ENCODE peak calls at places on chromosome 3, in ten cellular contexts. One of them, this sample, is unnamed.

GRCh38 chr3:119559441-119559963 is at the start of gene CD80:
- DNase-seq in transverse colon: peak
- DNase-seq in vagina: no peak
- DNase-seq in tibial nerve: peak
- DNase-seq in uterus: no peak
- DNase-seq in heart left ventricle: peak
- DNase-seq in H54: peak
- DNase-seq in stomach: peak
- DNase-seq in A549: peak
- DNase-seq in NB4: peak
- DNase-seq in this sample: peak

GRCh38 chr3:122055215-122055614 is at the start of gene CD86:
- DNase-seq in transverse colon: peak
- DNase-seq in vagina: no peak
- DNase-seq in tibial nerve: no peak
- DNase-seq in uterus: no peak
- DNase-seq in heart left ventricle: no peak
- DNase-seq in H54: no peak
- DNase-seq in stomach: no peak
- DNase-seq in A549: no peak
- DNase-seq in NB4: peak
- DNase-seq in this sample: no peak

GRCh38 chr3:104628185-104628789 is 738.4 kb upstream of the ALCAM start:
- DNase-seq in transverse colon: no peak
- DNase-seq in vagina: no peak
- DNase-seq in tibial nerve: no peak
- DNase-seq in uterus: no peak
- DNase-seq in heart left ventricle: no peak
- DNase-seq in H54: peak
- DNase-seq in stomach: no peak
- DNase-seq in A549: peak
- DNase-seq in NB4: peak
- DNase-seq in this sample: no peak

GRCh38 chr3:134342269-134342668 is 32.0 kb downstream of the AMOTL2 start:
- DNase-seq in transverse colon: no peak
- DNase-seq in vagina: no peak
- DNase-seq in tibial nerve: peak
- DNase-seq in uterus: no peak
- DNase-seq in heart left ventricle: no peak
- DNase-seq in H54: no peak
- DNase-seq in stomach: no peak
- DNase-seq in A549: no peak
- DNase-seq in NB4: no peak
- DNase-seq in this sample: peak

GRCh38 chr3:141804778-141805639 is 41.8 kb downstream of the GRK7 start:
- DNase-seq in transverse colon: no peak
- DNase-seq in vagina: no peak
- DNase-seq in tibial nerve: no peak
- DNase-seq in uterus: no peak
- DNase-seq in heart left ventricle: no peak
- DNase-seq in H54: no peak
- DNase-seq in stomach: no peak
- DNase-seq in A549: no peak
- DNase-seq in NB4: no peak
- DNase-seq in this sample: no peak

GRCh38 chr3:115325539-115325938 is 178.5 kb upstream of the ZBTB20 start:
- DNase-seq in transverse colon: no peak
- DNase-seq in vagina: no peak
- DNase-seq in tibial nerve: no peak
- DNase-seq in uterus: no peak
- DNase-seq in heart left ventricle: peak
- DNase-seq in H54: peak
- DNase-seq in stomach: no peak
- DNase-seq in A549: no peak
- DNase-seq in NB4: peak
- DNase-seq in this sample: no peak

GRCh38 chr3:107590786-107591185 is 68.0 kb downstream of the BBX start:
- DNase-seq in transverse colon: no peak
- DNase-seq in vagina: no peak
- DNase-seq in tibial nerve: no peak
- DNase-seq in uterus: no peak
- DNase-seq in heart left ventricle: no peak
- DNase-seq in H54: no peak
- DNase-seq in stomach: no peak
- DNase-seq in A549: no peak
- DNase-seq in NB4: no peak
- DNase-seq in this sample: no peak

GRCh38 chr3:48588230-48588629 is 6.9 kb downstream of the COL7A1 start:
- DNase-seq in transverse colon: no peak
- DNase-seq in vagina: no peak
- DNase-seq in tibial nerve: no peak
- DNase-seq in uterus: no peak
- DNase-seq in heart left ventricle: no peak
- DNase-seq in H54: no peak
- DNase-seq in stomach: no peak
- DNase-seq in A549: no peak
- DNase-seq in NB4: no peak
- DNase-seq in this sample: no peak

GRCh38 chr3:52394751-52395502 is 50.0 kb downstream of the SEMA3G start:
- DNase-seq in transverse colon: no peak
- DNase-seq in vagina: no peak
- DNase-seq in tibial nerve: no peak
- DNase-seq in uterus: no peak
- DNase-seq in heart left ventricle: no peak
- DNase-seq in H54: no peak
- DNase-seq in stomach: no peak
- DNase-seq in A549: no peak
- DNase-seq in NB4: no peak
- DNase-seq in this sample: peak

GRCh38 chr3:138404121-138404520 is 30.3 kb upstream of the ESYT3 start:
- DNase-seq in transverse colon: no peak
- DNase-seq in vagina: no peak
- DNase-seq in tibial nerve: no peak
- DNase-seq in uterus: no peak
- DNase-seq in heart left ventricle: no peak
- DNase-seq in H54: no peak
- DNase-seq in stomach: no peak
- DNase-seq in A549: no peak
- DNase-seq in NB4: no peak
- DNase-seq in this sample: no peak

GRCh38 chr3:117168896-117169295 is 459.3 kb downstream of the TUSC7 start:
- DNase-seq in transverse colon: no peak
- DNase-seq in vagina: no peak
- DNase-seq in tibial nerve: no peak
- DNase-seq in uterus: no peak
- DNase-seq in heart left ventricle: no peak
- DNase-seq in H54: no peak
- DNase-seq in stomach: no peak
- DNase-seq in A549: no peak
- DNase-seq in NB4: no peak
- DNase-seq in this sample: no peak

GRCh38 chr3:198107840-198108734 is 148.1 kb downstream of the LMLN start:
- DNase-seq in transverse colon: no peak
- DNase-seq in vagina: no peak
- DNase-seq in tibial nerve: no peak
- DNase-seq in uterus: no peak
- DNase-seq in heart left ventricle: no peak
- DNase-seq in H54: peak
- DNase-seq in stomach: no peak
- DNase-seq in A549: no peak
- DNase-seq in NB4: peak
- DNase-seq in this sample: no peak

GRCh38 chr3:33639889-33640288 is 78.2 kb downstream of the CLASP2 start:
- DNase-seq in transverse colon: no peak
- DNase-seq in vagina: no peak
- DNase-seq in tibial nerve: no peak
- DNase-seq in uterus: no peak
- DNase-seq in heart left ventricle: no peak
- DNase-seq in H54: no peak
- DNase-seq in stomach: no peak
- DNase-seq in A549: no peak
- DNase-seq in NB4: no peak
- DNase-seq in this sample: no peak

GRCh38 chr3:141081141-141081795 is 30.1 kb downstream of the SPSB4 start:
- DNase-seq in transverse colon: no peak
- DNase-seq in vagina: no peak
- DNase-seq in tibial nerve: no peak
- DNase-seq in uterus: no peak
- DNase-seq in heart left ventricle: no peak
- DNase-seq in H54: no peak
- DNase-seq in stomach: no peak
- DNase-seq in A549: no peak
- DNase-seq in NB4: no peak
- DNase-seq in this sample: peak

GRCh38 chr3:139491027-139491700 is 14.8 kb upstream of the RBP2 start:
- DNase-seq in transverse colon: no peak
- DNase-seq in vagina: no peak
- DNase-seq in tibial nerve: no peak
- DNase-seq in uterus: no peak
- DNase-seq in heart left ventricle: peak
- DNase-seq in H54: no peak
- DNase-seq in stomach: no peak
- DNase-seq in A549: no peak
- DNase-seq in NB4: no peak
- DNase-seq in this sample: no peak

GRCh38 chr3:4734454-4734853 is 241.3 kb downstream of the ITPR1 start:
- DNase-seq in transverse colon: no peak
- DNase-seq in vagina: no peak
- DNase-seq in tibial nerve: no peak
- DNase-seq in uterus: no peak
- DNase-seq in heart left ventricle: no peak
- DNase-seq in H54: no peak
- DNase-seq in stomach: no peak
- DNase-seq in A549: no peak
- DNase-seq in NB4: no peak
- DNase-seq in this sample: no peak

GRCh38 chr3:171797265-171797679 is 13.0 kb downstream of the PLD1 start:
- DNase-seq in transverse colon: no peak
- DNase-seq in vagina: no peak
- DNase-seq in tibial nerve: no peak
- DNase-seq in uterus: no peak
- DNase-seq in heart left ventricle: no peak
- DNase-seq in H54: no peak
- DNase-seq in stomach: no peak
- DNase-seq in A549: no peak
- DNase-seq in NB4: peak
- DNase-seq in this sample: no peak

GRCh38 chr3:121958801-121959200 is 63.2 kb downstream of the ILDR1 start:
- DNase-seq in transverse colon: no peak
- DNase-seq in vagina: no peak
- DNase-seq in tibial nerve: no peak
- DNase-seq in uterus: no peak
- DNase-seq in heart left ventricle: no peak
- DNase-seq in H54: no peak
- DNase-seq in stomach: no peak
- DNase-seq in A549: no peak
- DNase-seq in NB4: no peak
- DNase-seq in this sample: no peak

GRCh38 chr3:64215084-64215483 is 10.2 kb downstream of the PRICKLE2 start:
- DNase-seq in transverse colon: no peak
- DNase-seq in vagina: no peak
- DNase-seq in tibial nerve: no peak
- DNase-seq in uterus: no peak
- DNase-seq in heart left ventricle: no peak
- DNase-seq in H54: no peak
- DNase-seq in stomach: no peak
- DNase-seq in A549: no peak
- DNase-seq in NB4: no peak
- DNase-seq in this sample: no peak
- TF ChIP-seq POLR2A in transverse colon: no peak
- TF ChIP-seq POLR2A in vagina: no peak
- TF ChIP-seq POLR2A in tibial nerve: no peak
- TF ChIP-seq POLR2A in uterus: no peak
- TF ChIP-seq POLR2A in heart left ventricle: no peak
- TF ChIP-seq POLR2A in H54: no peak
- TF ChIP-seq POLR2A in stomach: no peak
- TF ChIP-seq POLR2A in A549: no peak
- TF ChIP-seq POLR2A in NB4: no peak
- TF ChIP-seq POLR2A in this sample: no peak

GRCh38 chr3:178084938-178085816 is 451.1 kb upstream of the KCNMB2 start:
- DNase-seq in transverse colon: peak
- DNase-seq in vagina: no peak
- DNase-seq in tibial nerve: peak
- DNase-seq in uterus: peak
- DNase-seq in heart left ventricle: peak
- DNase-seq in H54: no peak
- DNase-seq in stomach: peak
- DNase-seq in A549: no peak
- DNase-seq in NB4: no peak
- DNase-seq in this sample: no peak
- TF ChIP-seq POLR2A in transverse colon: no peak
- TF ChIP-seq POLR2A in vagina: no peak
- TF ChIP-seq POLR2A in tibial nerve: no peak
- TF ChIP-seq POLR2A in uterus: no peak
- TF ChIP-seq POLR2A in heart left ventricle: no peak
- TF ChIP-seq POLR2A in H54: no peak
- TF ChIP-seq POLR2A in stomach: no peak
- TF ChIP-seq POLR2A in A549: no peak
- TF ChIP-seq POLR2A in NB4: no peak
- TF ChIP-seq POLR2A in this sample: no peak

DNA sequence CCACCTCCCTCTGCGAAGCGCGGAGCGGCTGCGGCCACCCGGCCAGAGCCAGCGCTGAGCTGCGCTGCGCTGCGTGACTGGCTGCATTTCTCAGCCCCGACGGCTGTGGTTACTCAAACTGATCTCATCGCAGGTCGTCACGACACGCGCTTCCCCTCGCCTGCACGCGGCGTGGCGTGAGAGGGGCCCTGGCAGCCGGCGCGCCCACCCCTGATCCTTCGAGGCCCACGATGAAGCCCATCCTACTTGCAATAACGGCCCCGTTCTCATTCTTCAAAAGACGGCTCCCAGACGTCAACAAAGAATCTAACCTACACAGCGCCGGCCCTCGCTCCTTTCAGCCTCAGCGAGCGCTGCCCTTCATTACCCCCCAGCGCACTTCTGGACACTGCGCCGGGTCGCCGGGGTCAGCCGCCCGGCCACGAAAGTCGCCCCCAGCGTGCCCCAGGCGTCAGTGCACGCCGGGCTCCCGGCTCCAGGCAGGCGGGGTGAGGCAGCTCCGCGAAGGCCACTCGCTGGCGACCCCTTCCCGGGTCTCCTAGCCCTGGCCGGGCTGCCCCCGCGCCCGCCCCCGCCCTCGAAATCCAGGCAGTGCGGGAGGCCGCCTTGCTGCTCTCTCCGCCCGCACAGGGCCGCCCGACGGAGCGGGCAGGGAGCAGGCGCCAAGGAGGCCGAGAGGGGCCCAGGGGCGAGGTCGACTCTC is 9.9 kb upstream of the LEKR1 start:
- DNase-seq in transverse colon: peak
- DNase-seq in vagina: no peak
- DNase-seq in tibial nerve: no peak
- DNase-seq in uterus: peak
- DNase-seq in heart left ventricle: peak
- DNase-seq in H54: no peak
- DNase-seq in stomach: peak
- DNase-seq in A549: no peak
- DNase-seq in NB4: peak
- DNase-seq in this sample: peak
- TF ChIP-seq POLR2A in transverse colon: no peak
- TF ChIP-seq POLR2A in vagina: no peak
- TF ChIP-seq POLR2A in tibial nerve: no peak
- TF ChIP-seq POLR2A in uterus: no peak
- TF ChIP-seq POLR2A in heart left ventricle: no peak
- TF ChIP-seq POLR2A in H54: no peak
- TF ChIP-seq POLR2A in stomach: no peak
- TF ChIP-seq POLR2A in A549: peak
- TF ChIP-seq POLR2A in NB4: no peak
- TF ChIP-seq POLR2A in this sample: no peak

GRCh38 chr3:195187609-195188529 is 83.1 kb downstream of the XXYLT1 start:
- DNase-seq in transverse colon: no peak
- DNase-seq in vagina: no peak
- DNase-seq in tibial nerve: no peak
- DNase-seq in uterus: no peak
- DNase-seq in heart left ventricle: no peak
- DNase-seq in H54: no peak
- DNase-seq in stomach: no peak
- DNase-seq in A549: no peak
- DNase-seq in NB4: no peak
- DNase-seq in this sample: no peak
- TF ChIP-seq POLR2A in transverse colon: no peak
- TF ChIP-seq POLR2A in vagina: no peak
- TF ChIP-seq POLR2A in tibial nerve: no peak
- TF ChIP-seq POLR2A in uterus: no peak
- TF ChIP-seq POLR2A in heart left ventricle: no peak
- TF ChIP-seq POLR2A in H54: no peak
- TF ChIP-seq POLR2A in stomach: no peak
- TF ChIP-seq POLR2A in A549: no peak
- TF ChIP-seq POLR2A in NB4: no peak
- TF ChIP-seq POLR2A in this sample: no peak